ENCODE peak calls at places on chromosomes 13 and 19, in four cellular contexts. K is cardiac muscle cell; F is CD8-positive, alpha-beta memory T cell; M is neuronal stem cell. U is an unnamed sample.

GRCh38 chr13:29901714-29902631 is 51.6 kb upstream of the UBL3 start:
- DNase-seq in K (no peak), F (peak; percentile 11), M (no peak), U (no peak)

GRCh38 chr19:34278783-34279182 is 24.4 kb downstream of the GARRE1 start:
- DNase-seq in K (no peak), F (no peak), M (no peak), U (no peak)

GRCh38 chr13:33869005-33869404 is 51.1 kb downstream of the RFC3 start:
- DNase-seq in K (no peak), F (no peak), M (no peak), U (no peak)

GRCh38 chr19:17304386-17305047 is 1.2 kb upstream of the MRPL34 start:
- DNase-seq in K (no peak), F (no peak), M (no peak), U (no peak)

GRCh38 chr13:47499358-47500150 is 501.5 kb downstream of the SUCLA2 start:
- DNase-seq in K (no peak), F (no peak), M (no peak), U (no peak)

GRCh38 chr13:70960841-70961443 is 852.7 kb upstream of the KLHL1 start:
- DNase-seq in K (peak; percentile 48), F (no peak), M (peak; percentile 29), U (no peak)

GRCh38 chr13:49292742-49293498 is 45.2 kb downstream of the CDADC1 start:
- DNase-seq in K (peak; percentile 62), F (no peak), M (no peak), U (no peak)

GRCh38 chr13:79128158-79128557 is 277.9 kb downstream of the RBM26 start:
- DNase-seq in K (no peak), F (no peak), M (no peak), U (no peak)

GRCh38 chr19:36026091-36026876 is 6.4 kb downstream of the CLIP3 start:
- DNase-seq in K (no peak), F (no peak), M (no peak), U (no peak)

GRCh38 chr19:4456843-4457653 is 546 bp downstream of the UBXN6 start:
- DNase-seq in K (peak; percentile 82), F (peak; percentile 44), M (peak; percentile 82), U (peak; percentile 84)

GRCh38 chr13:41059466-41059865 is 1.8 kb upstream of the WBP4 start:
- DNase-seq in K (no peak), F (no peak), M (no peak), U (no peak)

DNA sequence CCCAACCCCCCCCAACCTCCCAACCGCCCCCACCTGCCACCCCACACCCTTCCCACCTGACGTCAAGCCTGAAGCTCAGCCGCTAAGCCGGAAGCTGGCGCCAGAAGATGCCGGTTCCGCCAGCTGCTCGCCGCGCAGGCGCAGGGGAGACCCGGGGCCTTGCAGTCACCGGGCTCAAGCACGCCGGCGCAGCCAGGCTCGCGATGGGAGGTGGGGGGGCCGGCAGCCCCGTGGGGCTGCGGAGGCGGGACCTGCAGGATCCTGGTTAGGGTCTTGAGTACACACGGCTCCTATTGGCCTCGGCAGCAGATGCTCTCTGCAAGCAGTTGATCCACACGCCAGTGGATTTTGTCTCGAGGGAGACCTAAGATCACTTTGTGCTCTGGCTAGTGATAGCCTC is at the start of gene LIG4:
- DNase-seq in K (peak; percentile 97), F (peak; percentile 89), M (peak; percentile 89), U (peak; percentile 91)
- H3K4me1 ChIP-seq in K (peaks cover 21% of the 10 kb centered on the region), F (peaks cover 43% of the 10 kb centered on the region), M (peaks cover 11% of the 10 kb centered on the region), U (peaks cover 50% of the 10 kb centered on the region)

GRCh38 chr19:55146648-55147218 is 2.3 kb downstream of the TNNT1 start:
- DNase-seq in K (peak; percentile 37), F (no peak), M (no peak), U (no peak)
- H3K4me3 ChIP-seq in K (peak overlapping the region; percentile 12), F (no peak overlapping the region), M (peak overlapping the region; percentile 70), U (peak overlapping the region; percentile 36)

DNA sequence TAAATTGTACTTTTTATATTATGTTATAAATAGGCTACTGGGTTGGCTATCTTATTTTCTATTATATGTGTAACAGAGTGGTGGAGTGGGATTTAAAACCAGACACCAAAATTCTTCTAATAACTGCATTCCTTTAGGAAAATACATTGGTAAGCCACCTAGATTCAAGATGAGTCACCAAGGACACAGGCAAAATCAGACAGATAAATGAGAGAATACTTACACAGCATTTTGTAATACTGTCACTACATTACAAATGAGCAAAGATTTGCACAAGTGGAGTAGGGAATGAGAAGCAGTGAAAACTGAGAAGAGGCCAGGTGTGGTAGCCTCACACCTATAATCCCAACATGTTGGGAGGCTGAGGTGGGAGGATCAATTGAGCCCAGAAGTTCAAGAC is 6.2 kb upstream of the SPART start:
- DNase-seq in K (no peak), F (no peak), M (no peak), U (no peak)
- H3K4me1 ChIP-seq in K (no peaks in the 10 kb centered on the region), F (no peaks in the 10 kb centered on the region), M (no peaks in the 10 kb centered on the region), U (peaks cover 4% of the 10 kb centered on the region)

DNA sequence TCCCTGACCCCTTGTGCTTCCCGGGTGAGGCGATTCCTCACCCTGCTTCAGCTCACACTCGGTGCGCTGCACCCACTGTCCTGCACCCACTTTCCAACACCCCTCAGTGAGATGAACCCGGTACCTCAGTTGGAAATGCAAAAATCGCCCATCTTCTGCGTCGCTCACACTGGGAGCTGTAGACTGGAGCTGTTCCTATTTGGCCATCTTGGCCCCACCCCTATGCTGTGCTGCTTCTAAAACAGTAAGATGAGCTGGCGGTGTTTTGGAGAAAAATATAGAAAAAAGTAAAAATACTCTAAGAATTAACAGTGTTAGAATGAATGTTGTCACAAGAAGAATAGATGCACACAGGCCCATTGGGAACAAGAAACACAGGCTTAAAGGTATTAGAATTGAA is 92.5 kb downstream of the ITGBL1 start:
- DNase-seq in K (no peak), F (no peak), M (no peak), U (no peak)
- H3K4me3 ChIP-seq in K (no peak overlapping the region), F (no peak overlapping the region), M (no peak overlapping the region), U (no peak overlapping the region)

DNA sequence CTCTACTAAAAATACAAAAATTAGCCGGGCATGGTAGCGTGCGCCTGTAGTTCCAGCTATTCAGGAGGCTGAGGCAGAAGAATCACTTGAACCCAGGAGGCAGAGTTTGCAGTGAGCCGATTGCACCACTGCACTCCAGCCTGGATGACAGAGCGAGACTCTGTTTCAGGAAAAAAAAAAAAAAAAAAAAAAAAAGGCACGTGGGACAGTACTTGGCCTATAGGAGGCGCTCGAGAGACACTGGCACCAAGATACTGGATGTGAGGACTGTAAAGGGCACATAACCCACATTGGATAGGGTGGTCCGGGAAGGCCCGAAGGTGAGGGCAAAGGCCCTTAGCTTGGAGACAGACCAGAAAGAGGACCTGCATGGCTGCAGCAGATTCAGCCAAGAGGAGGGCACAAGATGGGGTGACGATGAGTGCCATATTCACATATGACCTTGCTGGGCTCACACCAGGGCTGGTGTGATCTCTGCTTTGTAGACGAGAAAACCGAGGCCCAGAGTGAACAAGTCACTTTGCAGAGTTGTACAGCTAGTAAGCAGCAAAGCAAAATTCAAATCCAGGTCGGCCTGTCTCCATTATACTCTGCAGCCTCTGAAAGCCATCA is 89.4 kb downstream of the DPF1 start:
- DNase-seq in K (peak; percentile 67), F (no peak), M (peak; percentile 49), U (no peak)
- H3K4me1 ChIP-seq in K (peaks cover 6% of the 10 kb centered on the region), F (no peaks in the 10 kb centered on the region), M (no peaks in the 10 kb centered on the region), U (peaks cover 17% of the 10 kb centered on the region)

GRCh38 chr19:43505186-43505456 is 575 bp upstream of the PHLDB3 start:
- DNase-seq in K (no peak), F (no peak), M (no peak), U (no peak)
- H3K4me3 ChIP-seq in K (no peak overlapping the region), F (peak overlapping the region; percentile 96), M (no peak overlapping the region), U (peak overlapping the region; percentile 69)

DNA sequence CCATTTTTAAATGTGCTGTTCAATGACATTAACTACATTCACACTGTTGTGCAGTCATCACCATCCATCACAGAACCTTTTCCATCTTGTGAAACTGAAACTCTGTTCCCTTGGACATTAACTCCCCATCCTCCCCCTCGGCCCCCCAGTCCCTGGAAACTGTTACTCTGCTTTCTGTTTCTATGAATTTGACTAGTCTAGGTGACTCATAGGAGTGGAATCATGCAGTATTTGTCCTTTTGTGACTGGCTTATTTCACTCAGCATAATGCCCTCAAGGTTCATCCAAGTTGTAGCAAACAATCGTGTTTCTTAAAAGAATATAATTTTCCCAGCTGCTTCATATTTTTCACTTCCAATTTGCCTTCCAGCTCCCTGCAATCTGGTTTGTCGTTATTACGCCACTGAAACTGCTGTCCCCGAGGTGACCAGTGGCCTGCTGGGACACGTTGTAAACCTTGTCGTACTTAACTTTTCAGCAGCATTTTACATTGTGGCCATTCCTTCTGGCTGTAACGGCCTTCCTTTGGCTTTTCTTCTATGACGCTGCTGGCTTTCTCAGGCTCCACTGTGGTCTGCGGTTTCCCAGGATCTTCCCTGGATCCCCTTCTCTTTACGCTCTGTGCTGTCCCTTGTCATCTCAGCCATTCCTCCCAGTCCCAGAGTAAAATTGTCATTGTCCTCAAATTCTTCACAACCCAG is 74.0 kb downstream of the DHRS12 start:
- DNase-seq in K (no peak), F (no peak), M (no peak), U (peak; percentile 83)
- H3K4me1 ChIP-seq in K (no peaks in the 10 kb centered on the region), F (no peaks in the 10 kb centered on the region), M (peaks cover 13% of the 10 kb centered on the region), U (peaks cover 61% of the 10 kb centered on the region)

DNA sequence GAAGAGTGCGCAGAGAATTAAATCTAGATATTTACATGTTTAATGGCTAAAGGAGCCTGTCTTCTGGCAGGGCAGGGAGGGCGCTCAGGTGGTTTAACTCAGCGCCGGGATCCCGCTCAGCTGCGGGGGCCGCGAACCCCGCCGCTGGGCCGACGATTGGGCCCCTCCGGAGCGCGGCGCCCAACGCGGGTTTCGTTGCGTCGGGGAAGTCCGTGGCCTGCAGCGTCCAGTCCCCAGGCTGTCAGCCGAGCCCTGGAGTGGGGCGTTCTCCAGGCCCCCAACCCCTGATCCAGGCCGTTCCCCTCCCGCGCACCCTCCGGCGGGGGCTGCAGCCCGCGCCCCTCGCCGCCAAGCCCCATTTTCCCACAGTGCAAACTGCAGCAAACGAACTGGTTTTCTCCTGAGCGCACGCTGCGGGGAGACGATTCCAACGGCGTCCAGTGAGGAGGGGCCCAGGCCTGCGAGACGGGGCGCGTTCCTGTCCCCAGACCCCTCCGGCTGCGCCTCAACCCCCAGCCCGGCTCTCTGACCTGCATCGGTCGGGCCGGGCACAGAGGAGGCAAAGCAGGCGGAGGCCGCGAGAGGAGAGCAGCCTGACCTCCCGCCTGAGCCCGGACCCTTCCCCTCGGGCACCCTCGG is 4.5 kb upstream of the ONECUT3 start:
- DNase-seq in K (no peak), F (no peak), M (no peak), U (no peak)
- H3K4me3 ChIP-seq in K (no peak overlapping the region), F (no peak overlapping the region), M (no peak overlapping the region), U (peak overlapping the region; percentile 26)

GRCh38 chr13:113948034-113948742 is 25.7 kb downstream of the C13orf46 start:
- DNase-seq in K (no peak), F (no peak), M (no peak), U (no peak)
- H3K4me1 ChIP-seq in K (peaks cover 8% of the 10 kb centered on the region), F (no peaks in the 10 kb centered on the region), M (no peaks in the 10 kb centered on the region), U (peaks cover 24% of the 10 kb centered on the region)

U was measured in suprapubic skin.